ENCODE peak calls at places on chromosomes 5 and 9, in eight cellular contexts. B is neural progenitor cell, F is psoas muscle, W is uterus, O is cardiac muscle cell, N is kidney, K is Panc1, U is keratinocyte. J is an unnamed sample. For H3K4me1, the result is how much of the 10 kb centered on the place peaks cover.

GRCh38 chr5:115179959-115180709 is 10.4 kb upstream of the TRIM36 start:
- DNase-seq in N (peak), O (peak), F (no peak), K (no peak), W (peak), U (no peak), B (peak), J (no peak)

GRCh38 chr5:77869115-77869798 is 93.1 kb upstream of the TBCA start:
- DNase-seq in N (no peak), U (no peak), O (no peak), F (no peak), B (no peak), K (no peak), W (no peak), J (no peak)

GRCh38 chr9:104256031-104256709 is 162.1 kb downstream of the SMC2 start:
- DNase-seq in K (no peak), O (peak), U (no peak), W (no peak), F (no peak), B (no peak), N (no peak), J (no peak)

GRCh38 chr5:137609122-137609521 is 110.0 kb upstream of the SPOCK1 start:
- DNase-seq in U (no peak), K (no peak), O (peak), B (no peak), N (no peak), W (no peak), F (no peak), J (no peak)

GRCh38 chr5:149228610-149229297 is 42.9 kb upstream of the AFAP1L1 start:
- DNase-seq in U (peak), W (peak), O (peak), K (peak), N (no peak), F (no peak), B (peak), J (peak)

GRCh38 chr5:96661101-96661840 is 905 bp upstream of the CAST start:
- DNase-seq in F (peak), W (peak), U (no peak), O (peak), K (no peak), B (peak), N (no peak), J (no peak)

GRCh38 chr9:365451-365850 is 150.8 kb downstream of the DOCK8 start:
- DNase-seq in N (no peak), U (no peak), F (no peak), O (no peak), K (no peak), B (no peak), W (no peak), J (no peak)

GRCh38 chr5:68242743-68243142 is 27.2 kb downstream of the PIK3R1 start:
- DNase-seq in K (no peak), F (no peak), U (no peak), B (no peak), O (no peak), N (no peak), W (no peak), J (no peak)

GRCh38 chr5:93342563-93343061 is 238.4 kb downstream of the NR2F1-AS1 start:
- DNase-seq in U (no peak), F (no peak), B (no peak), W (no peak), N (no peak), O (no peak), K (no peak), J (no peak)

GRCh38 chr5:157511656-157512644 is 51.9 kb downstream of the NIPAL4 start:
- DNase-seq in K (peak), F (peak), N (peak), W (peak), U (peak), B (peak), O (peak), J (peak)

GRCh38 chr9:131546336-131547084 is 1.2 kb downstream of the PRRT1B start:
- DNase-seq in B (no peak), O (peak), W (no peak), N (no peak), U (no peak), K (no peak), F (no peak), J (no peak)

GRCh38 chr5:132483661-132484385 is 6.8 kb downstream of the IRF1 start:
- DNase-seq in K (no peak), B (no peak), N (no peak), F (no peak), W (peak), U (no peak), O (no peak), J (peak)

GRCh38 chr9:92312887-92313623 is 12.1 kb downstream of the NOL8 start:
- DNase-seq in K (no peak), W (no peak), U (no peak), N (no peak), F (no peak), O (peak), B (no peak), J (no peak)

GRCh38 chr5:154830219-154830595 is 20.2 kb downstream of the FAXDC2 start:
- DNase-seq in U (no peak), K (no peak), F (no peak), N (no peak), O (no peak), W (no peak), B (no peak), J (no peak)

GRCh38 chr5:138111937-138112336 is 27.3 kb downstream of the NME5 start:
- DNase-seq in N (no peak), K (no peak), O (no peak), W (no peak), F (no peak), U (no peak), B (no peak), J (no peak)

GRCh38 chr9:15306068-15306756 is 804 bp downstream of the TTC39B start:
- DNase-seq in W (peak), N (peak), K (no peak), F (peak), U (no peak), O (peak), B (peak), J (peak)

GRCh38 chr9:124355032-124355940 is 60.0 kb downstream of the PSMB7 start:
- DNase-seq in N (no peak), B (no peak), U (no peak), K (no peak), W (no peak), F (no peak), O (no peak), J (peak)

GRCh38 chr5:171681667-171682066 is 104.0 kb upstream of the SMIM23 start:
- DNase-seq in W (no peak), K (no peak), B (no peak), N (no peak), U (no peak), O (peak), F (no peak), J (no peak)

GRCh38 chr5:40683351-40683750 is 3.6 kb downstream of the PTGER4 start:
- DNase-seq in B (no peak), N (no peak), W (no peak), K (no peak), O (no peak), U (no peak), F (no peak), J (no peak)

GRCh38 chr5:19920761-19921160 is 67.2 kb downstream of the CDH18 start:
- DNase-seq in B (no peak), K (no peak), U (no peak), O (peak), F (no peak), W (no peak), N (no peak), J (no peak)

GRCh38 chr5:151328734-151329133 is 18.6 kb downstream of the SLC36A2 start:
- DNase-seq in O (peak), N (no peak), F (no peak), K (no peak), W (no peak), B (no peak), U (no peak), J (no peak)

GRCh38 chr9:14286121-14286520 is 27.8 kb downstream of the NFIB start:
- DNase-seq in F (no peak), O (no peak), U (no peak), B (no peak), N (no peak), W (no peak), K (no peak), J (no peak)

GRCh38 chr9:108743901-108744371 is 111.8 kb downstream of the ACTL7B start:
- DNase-seq in W (no peak), U (peak), K (no peak), B (peak), O (no peak), N (no peak), F (no peak), J (no peak)

GRCh38 chr9:72151099-72151498 is 1.9 kb downstream of the GDA start:
- DNase-seq in W (no peak), F (no peak), B (no peak), U (no peak), N (no peak), K (no peak), O (no peak), J (no peak)

GRCh38 chr9:97759611-97760288 is 62.6 kb upstream of the XPA start:
- DNase-seq in N (no peak), F (no peak), B (no peak), K (no peak), U (no peak), O (no peak), W (no peak), J (no peak)

GRCh38 chr9:137787786-137788505 is 89.6 kb upstream of the CACNA1B start:
- DNase-seq in K (no peak), O (no peak), U (no peak), B (no peak), F (no peak), N (peak), W (no peak), J (no peak)

GRCh38 chr5:181039471-181039870 is 595 bp upstream of the BTNL9 start:
- DNase-seq in U (no peak), N (no peak), K (no peak), B (no peak), W (no peak), O (no peak), F (no peak), J (no peak)

GRCh38 chr9:130846487-130847305 is 11.6 kb downstream of the ABL1 start:
- DNase-seq in N (peak), K (no peak), F (peak), W (peak), B (no peak), O (peak), U (no peak), J (peak)

DNA sequence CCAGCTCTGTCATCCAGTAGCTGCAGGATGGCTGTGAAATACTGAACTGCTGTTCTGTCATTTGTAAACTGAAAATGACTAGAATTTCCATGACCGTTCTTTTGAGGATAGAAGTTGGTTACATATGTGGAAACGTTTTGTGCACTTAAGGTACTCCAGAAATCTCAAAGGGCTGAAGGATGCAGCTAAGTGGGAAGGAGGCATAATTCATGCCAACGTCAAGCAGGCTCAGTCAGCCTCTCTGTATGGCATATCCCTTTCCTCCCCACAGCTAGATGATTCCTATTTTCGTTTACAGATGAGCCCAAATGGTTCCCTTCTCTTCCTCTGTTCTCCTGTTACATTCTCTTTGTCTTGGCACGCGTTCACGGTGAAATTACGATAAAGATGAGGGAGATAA is 257.7 kb downstream of the FBXL7 start:
- DNase-seq in O (no peak), F (no peak), W (no peak), B (no peak), N (no peak), K (no peak), U (no peak), J (no peak)
- H3K4me1 ChIP-seq in O (under half), F (under half), W (under half), B (under half), N (under half), K (under half), U (under half), J (under half)

DNA sequence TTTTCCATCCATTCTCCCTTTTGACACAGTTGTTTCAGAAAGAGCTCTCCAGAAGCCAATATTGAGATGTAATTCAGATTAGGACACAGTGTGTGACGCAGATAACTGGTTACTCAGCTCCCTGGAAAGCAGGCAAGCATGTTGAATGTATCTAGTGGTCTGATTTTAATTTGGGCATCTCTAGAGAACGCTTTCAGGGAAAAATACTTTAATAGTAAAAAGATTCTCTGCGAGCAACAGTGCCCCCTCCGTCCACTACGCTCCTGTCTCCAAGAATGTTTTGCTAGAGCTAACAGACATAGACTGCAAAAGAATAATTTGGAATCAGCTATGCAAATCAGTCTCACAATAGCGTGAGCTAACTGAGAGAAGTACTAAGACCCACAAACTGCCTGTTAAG is 23.3 kb downstream of the CFAP90 start:
- DNase-seq in O (no peak), W (peak), U (no peak), B (no peak), N (no peak), F (no peak), K (no peak), J (no peak)
- TF ChIP-seq CTCF in O (peak), W (peak), U (no peak), B (no peak), N (no peak), F (no peak), K (no peak), J (no peak)

GRCh38 chr9:23590601-23591000 is 235.4 kb downstream of the ELAVL2 start:
- DNase-seq in B (no peak), W (no peak), O (no peak), N (no peak), F (no peak), U (no peak), K (no peak), J (no peak)
- H3K4me3 ChIP-seq in B (no peak), W (peak), O (no peak), N (peak), F (peak), U (peak), K (peak), J (peak)

GRCh38 chr9:5838884-5839571 is 6.1 kb upstream of the ERMP1 start:
- DNase-seq in F (no peak), B (no peak), N (no peak), O (peak), W (no peak), K (no peak), U (no peak), J (no peak)
- H3K4me1 ChIP-seq in F (under half), B (under half), N (under half), O (under half), W (under half), K (under half), U (under half), J (under half)

DNA sequence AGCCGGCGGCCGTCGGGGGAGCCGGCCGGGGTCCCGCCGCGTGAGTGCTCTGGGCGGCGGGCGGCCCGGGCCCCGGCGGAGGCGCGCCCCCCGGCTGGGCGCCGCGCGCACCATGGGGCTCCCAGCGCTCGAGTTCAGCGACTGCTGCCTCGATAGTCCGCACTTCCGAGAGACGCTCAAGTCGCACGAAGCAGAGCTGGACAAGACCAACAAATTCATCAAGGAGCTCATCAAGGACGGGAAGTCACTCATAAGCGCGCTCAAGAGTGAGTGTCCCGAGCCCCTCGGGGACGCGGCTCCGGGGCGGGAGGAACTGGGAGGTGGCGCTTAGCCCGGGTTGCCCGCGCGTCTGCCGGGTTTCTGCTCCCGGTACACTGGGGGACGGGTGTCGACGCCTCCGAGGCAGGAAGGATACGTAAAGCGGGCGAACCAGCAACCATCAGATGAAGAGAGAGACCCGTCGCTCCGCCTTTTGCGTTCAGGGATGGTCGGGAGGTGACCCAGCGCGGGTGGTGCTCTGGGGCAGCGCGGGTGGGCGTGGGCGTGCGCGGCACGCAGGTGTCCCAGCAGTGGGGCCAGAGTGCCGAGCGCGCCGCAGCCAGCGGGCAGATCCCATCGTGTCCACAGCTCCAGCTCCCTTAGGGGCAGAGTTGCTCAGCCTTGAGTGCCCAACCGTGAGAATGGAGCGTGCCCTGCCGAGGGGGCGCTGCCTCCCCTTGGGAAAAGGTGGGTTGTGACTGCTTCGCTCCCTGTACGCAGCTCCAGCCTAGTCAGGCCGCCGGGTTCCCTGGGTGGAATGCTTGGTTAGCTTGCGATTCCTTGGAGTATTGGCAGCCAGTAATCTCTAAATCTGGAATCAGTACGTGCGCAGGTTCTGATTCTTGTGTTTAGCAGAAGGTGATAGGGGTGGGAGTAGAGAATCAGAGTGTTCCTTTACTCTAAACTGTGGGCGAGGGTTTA is 753 bp downstream of the ARHGAP26 start:
- DNase-seq in N (peak), U (no peak), K (no peak), O (peak), B (peak), F (peak), W (peak), J (no peak)
- TF ChIP-seq CTCF in N (peak), U (no peak), K (peak), O (no peak), B (peak), F (no peak), W (no peak), J (no peak)

J was measured in ascending aorta.